ENCODE peak calls at places on chromosomes 6 and 20, in seven cellular contexts. W is stomach, R is transverse colon, A is GM12891, L is suprapubic skin, F is HCT116, P is endothelial cell of umbilical vein. Q is an unnamed sample.

GRCh38 chr6:20582586-20583446 is 48.6 kb downstream of the CDKAL1 start:
- DNase-seq in R (no peak), P (no peak), F (no peak), A (no peak), W (no peak), L (no peak), Q (no peak)

GRCh38 chr20:10313215-10313614 is 94.6 kb downstream of the SNAP25 start:
- DNase-seq in W (no peak), L (no peak), F (no peak), A (no peak), R (no peak), P (no peak), Q (no peak)

GRCh38 chr6:39772559-39773283 is 19.5 kb upstream of the DAAM2 start:
- DNase-seq in W (no peak), P (no peak), L (no peak), F (no peak), R (no peak), A (no peak), Q (no peak)

GRCh38 chr20:7971536-7972285 is 31.5 kb upstream of the HAO1 start:
- DNase-seq in L (no peak), R (no peak), F (no peak), W (no peak), P (no peak), A (no peak), Q (no peak)

GRCh38 chr6:166691741-166692140 is 64.7 kb upstream of the RPS6KA2 start:
- DNase-seq in P (peak), L (no peak), W (no peak), R (no peak), A (no peak), F (no peak), Q (no peak)

GRCh38 chr6:57141451-57142177 is 30.5 kb upstream of the BAG2 start:
- DNase-seq in A (no peak), L (no peak), R (no peak), F (no peak), W (no peak), P (no peak), Q (no peak)

GRCh38 chr20:8082025-8082424 is 50.0 kb upstream of the PLCB1 start:
- DNase-seq in A (no peak), P (no peak), R (no peak), W (no peak), F (peak), L (no peak), Q (no peak)

GRCh38 chr6:18703546-18703945 is 316.4 kb downstream of the RNF144B start:
- DNase-seq in P (no peak), A (no peak), F (no peak), L (no peak), R (no peak), W (no peak), Q (no peak)

GRCh38 chr6:906920-907319 is 214.0 kb upstream of the EXOC2 start:
- DNase-seq in P (no peak), A (no peak), R (no peak), L (no peak), F (no peak), W (no peak), Q (no peak)

GRCh38 chr6:148502083-148502772 is 159.6 kb downstream of the SASH1 start:
- DNase-seq in P (no peak), W (no peak), A (no peak), L (no peak), R (no peak), F (no peak), Q (no peak)

GRCh38 chr6:157562997-157563396 is 182.0 kb downstream of the ZDHHC14 start:
- DNase-seq in A (no peak), R (no peak), F (no peak), P (no peak), L (no peak), W (no peak), Q (no peak)

GRCh38 chr6:44650947-44651346 is 263.4 kb downstream of the CDC5L start:
- DNase-seq in W (no peak), P (no peak), A (no peak), F (no peak), R (no peak), L (no peak), Q (no peak)

DNA sequence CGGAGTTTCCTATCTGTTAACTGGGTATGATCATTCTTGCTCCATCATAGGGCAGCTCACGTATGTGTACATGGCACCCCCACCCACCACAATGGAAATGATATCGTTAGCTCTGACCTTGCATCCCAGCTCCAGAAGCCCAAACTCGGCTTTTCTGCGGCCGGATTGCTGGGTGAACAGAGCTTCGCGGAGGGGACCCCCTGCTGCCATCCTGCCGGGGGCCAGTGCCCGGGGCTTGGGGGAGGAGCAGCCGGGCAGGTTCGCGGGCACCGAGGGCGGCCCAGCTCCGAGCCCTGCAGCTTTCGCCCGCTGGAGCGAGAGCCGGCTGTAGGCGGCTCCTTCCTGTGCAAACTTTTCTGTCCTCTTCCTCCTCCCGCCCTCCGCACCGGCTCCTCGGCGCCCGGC is 24.9 kb upstream of the FUCA2 start:
- DNase-seq in R (peak), L (no peak), W (peak), F (no peak), P (peak), A (no peak), Q (peak)
- TF ChIP-seq POLR2A in R (peak), L (no peak), W (no peak), F (no peak), P (peak), A (no peak), Q (no peak)

GRCh38 chr6:105258816-105259215 is 79.0 kb upstream of the POPDC3 start:
- DNase-seq in F (no peak), L (no peak), W (peak), R (no peak), P (peak), A (no peak), Q (no peak)
- TF ChIP-seq POLR2AphosphoS5 in F (no peak), L (no peak), W (no peak), R (no peak), P (no peak), A (no peak), Q (no peak)

GRCh38 chr6:125957845-125958244 is 1.3 kb downstream of the HINT3 start:
- DNase-seq in W (no peak), F (no peak), A (no peak), P (peak), R (peak), L (no peak), Q (no peak)
- TF ChIP-seq POLR2A in W (no peak), F (no peak), A (no peak), P (no peak), R (no peak), L (no peak), Q (no peak)

GRCh38 chr6:132919028-132919427 is 104.7 kb downstream of the RPS12 start:
- DNase-seq in L (no peak), A (no peak), R (no peak), F (no peak), P (peak), W (no peak), Q (no peak)

GRCh38 chr6:132919476-132919875 is 105.1 kb downstream of the RPS12 start:
- DNase-seq in W (peak), F (no peak), R (peak), P (peak), L (no peak), A (no peak), Q (no peak)
- TF ChIP-seq POLR2AphosphoS5 in W (no peak), F (no peak), R (no peak), P (no peak), L (no peak), A (no peak), Q (no peak)

GRCh38 chr6:3750324-3751018 is 1.0 kb downstream of the PXDC1 start:
- DNase-seq in P (peak), R (peak), W (peak), F (no peak), A (no peak), L (peak), Q (peak)
- TF ChIP-seq POLR2A in P (peak), R (peak), W (peak), F (no peak), A (no peak), L (no peak), Q (no peak)

DNA sequence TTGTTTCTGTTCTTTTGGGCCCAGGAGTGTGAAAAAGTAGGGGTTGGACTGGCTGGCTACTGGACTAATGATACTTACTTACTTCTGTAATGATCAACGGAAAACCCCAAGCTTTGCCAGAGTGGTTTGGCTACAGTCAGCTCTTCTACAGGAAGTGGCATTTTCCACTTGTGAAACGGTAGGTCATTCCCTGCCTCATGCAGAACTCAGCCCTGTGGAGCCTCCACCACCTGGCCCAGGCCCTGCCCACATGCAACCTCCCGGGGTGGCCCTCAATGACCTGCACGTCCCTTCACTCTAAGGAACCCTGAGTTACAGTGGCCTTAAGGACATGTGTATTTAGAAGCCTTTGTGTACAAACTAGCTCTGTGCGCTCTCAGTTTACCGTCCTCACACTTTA is 140.4 kb downstream of the DTNBP1 start:
- DNase-seq in R (no peak), P (no peak), W (no peak), A (no peak), L (peak), F (no peak), Q (no peak)
- TF ChIP-seq POLR2AphosphoS5 in R (no peak), P (no peak), W (no peak), A (no peak), L (no peak), F (no peak), Q (no peak)

Q was measured in GM12892.